ENCODE peak calls at places on chromosome 10, in nine cellular contexts. X is M059J; Z is AG09309; G is progenitor cell of endocrine pancreas; V is MV-4-11; B is putamen; K is activated naive CD8-positive, alpha-beta T cell treated with anti-CD3 and anti-CD28 coated beads, Interleukin-2, amount 50 U/mL, for 24 hours; E is AG09319; F is activated T-cell treated with anti-CD3 and anti-CD28 coated beads for 1 hour. C is an unnamed sample.

GRCh38 chr10:50565301-50566083 is 58.3 kb downstream of the SGMS1 start:
- DNase-seq in X (no peak), Z (no peak), G (no peak), V (no peak), B (no peak), K (no peak), E (no peak), F (no peak), C (no peak)

GRCh38 chr10:74799840-74800239 is 26.6 kb upstream of the KAT6B start:
- DNase-seq in X (peak; percentile 92), Z (peak; percentile 51), G (no peak), V (peak; percentile 23), B (no peak), K (peak; percentile 12), E (peak; percentile 16), F (no peak), C (peak; percentile 90)

GRCh38 chr10:91422915-91423314 is 12.8 kb downstream of the HECTD2 start:
- DNase-seq in X (no peak), Z (no peak), G (no peak), V (no peak), B (no peak), K (no peak), E (no peak), F (no peak), C (no peak)

GRCh38 chr10:19889279-19889678 is 73.0 kb downstream of the PLXDC2 start:
- DNase-seq in X (peak; percentile 38), Z (peak; percentile 1), G (no peak), V (no peak), B (no peak), K (no peak), E (no peak), F (no peak), C (no peak)

GRCh38 chr10:43749145-43749576 is 100.5 kb upstream of the ZNF32 start:
- DNase-seq in X (peak; percentile 8), Z (no peak), G (no peak), V (no peak), B (no peak), K (no peak), E (no peak), F (no peak), C (no peak)

GRCh38 chr10:89363766-89364407 is 14.0 kb upstream of the IFIT1B start:
- DNase-seq in X (no peak), Z (no peak), G (no peak), V (no peak), B (no peak), K (no peak), E (no peak), F (no peak), C (no peak)

GRCh38 chr10:945778-946177 is 14.3 kb upstream of the LARP4B start:
- DNase-seq in X (no peak), Z (no peak), G (no peak), V (no peak), B (no peak), K (no peak), E (no peak), F (no peak), C (no peak)

GRCh38 chr10:20596065-20596760 is 300.9 kb downstream of the NEBL start:
- DNase-seq in X (peak; percentile 4), Z (no peak), G (no peak), V (no peak), B (no peak), K (no peak), E (no peak), F (no peak), C (no peak)

GRCh38 chr10:11586170-11586569 is 25.3 kb downstream of the USP6NL start:
- DNase-seq in X (no peak), Z (no peak), G (no peak), V (peak; percentile 51), B (no peak), K (no peak), E (no peak), F (no peak), C (peak; percentile 53)

GRCh38 chr10:119237722-119238436 is 30.5 kb downstream of the GRK5 start:
- DNase-seq in X (no peak), Z (no peak), G (no peak), V (no peak), B (no peak), K (no peak), E (no peak), F (no peak), C (no peak)

GRCh38 chr10:33155720-33156638 is 178.5 kb downstream of the NRP1 start:
- DNase-seq in X (peak; percentile 73), Z (peak; percentile 46), G (no peak), V (peak; percentile 52), B (no peak), K (no peak), E (peak; percentile 49), F (no peak), C (peak; percentile 86)

GRCh38 chr10:89367529-89367928 is 10.3 kb upstream of the IFIT1B start:
- DNase-seq in X (peak; percentile 49), Z (no peak), G (no peak), V (no peak), B (no peak), K (no peak), E (no peak), F (no peak), C (no peak)

GRCh38 chr10:18104223-18104872 is 35.9 kb upstream of the CACNB2 start:
- DNase-seq in X (peak; percentile 23), Z (no peak), G (peak; percentile 16), V (peak; percentile 32), B (no peak), K (peak; percentile 59), E (no peak), F (peak; percentile 19), C (peak; percentile 64)

GRCh38 chr10:13993169-13993568 is 337.6 kb downstream of the FRMD4A start:
- DNase-seq in X (peak; percentile 47), Z (peak; percentile 69), G (no peak), V (no peak), B (no peak), K (no peak), E (no peak), F (no peak), C (peak; percentile 19)

GRCh38 chr10:102918817-102919236 is 733 bp downstream of the CNNM2 start:
- DNase-seq in X (peak; percentile 22), Z (no peak), G (no peak), V (no peak), B (peak; percentile 19), K (no peak), E (no peak), F (peak; percentile 4), C (peak; percentile 48)

GRCh38 chr10:24206926-24207701 is 1.8 kb upstream of the KIAA1217 start:
- DNase-seq in X (no peak), Z (no peak), G (no peak), V (no peak), B (no peak), K (no peak), E (no peak), F (no peak), C (no peak)

GRCh38 chr10:54800677-54801480 is at the start of gene PCDH15:
- DNase-seq in X (peak; percentile 18), Z (no peak), G (no peak), V (no peak), B (peak; percentile 61), K (no peak), E (no peak), F (no peak), C (peak; percentile 0)

GRCh38 chr10:128055061-128055868 is 71.0 kb downstream of the MKI67 start:
- DNase-seq in X (no peak), Z (no peak), G (no peak), V (no peak), B (no peak), K (no peak), E (no peak), F (no peak), C (no peak)

GRCh38 chr10:94223702-94224370 is 138.9 kb downstream of the NOC3L start:
- DNase-seq in X (no peak), Z (no peak), G (no peak), V (no peak), B (no peak), K (no peak), E (peak; percentile 68), F (no peak), C (no peak)

GRCh38 chr10:18204050-18204449 is 63.8 kb downstream of the CACNB2 start:
- DNase-seq in X (peak; percentile 1), Z (no peak), G (no peak), V (no peak), B (no peak), K (no peak), E (no peak), F (no peak), C (no peak)

GRCh38 chr10:52540479-52540984 is 226.5 kb downstream of the DKK1 start:
- DNase-seq in X (no peak), Z (no peak), G (no peak), V (no peak), B (no peak), K (no peak), E (no peak), F (no peak), C (no peak)

GRCh38 chr10:99484626-99485581 is 47.8 kb upstream of the NKX2-3 start:
- DNase-seq in X (no peak), Z (no peak), G (no peak), V (no peak), B (no peak), K (no peak), E (no peak), F (no peak), C (peak; percentile 11)

GRCh38 chr10:104577861-104578480 is 63.1 kb upstream of the SORCS3 start:
- DNase-seq in X (no peak), Z (no peak), G (no peak), V (no peak), B (no peak), K (no peak), E (no peak), F (no peak), C (peak; percentile 16)

GRCh38 chr10:122246830-122247520 is 24.1 kb upstream of the BTBD16 start:
- DNase-seq in X (no peak), Z (no peak), G (no peak), V (no peak), B (no peak), K (no peak), E (no peak), F (no peak), C (no peak)

C was measured in ELR.